ENCODE peak calls at places on chromosomes 16 and 17, in eight cellular contexts. G, M, R, P, E, T, Y and S are unnamed samples.

GRCh38 chr16:83206426-83206825 is 579.7 kb downstream of the CDH13 start:
- DNase-seq in G (no peak), M (no peak), R (no peak), P (no peak), E (no peak), T (no peak), Y (no peak), S (no peak)

GRCh38 chr16:1991588-1992474 is 2.1 kb downstream of the SYNGR3 start:
- DNase-seq in G (peak), M (peak), R (no peak), P (no peak), E (peak), T (peak), Y (peak), S (no peak)

GRCh38 chr17:28057731-28058246 is 15.3 kb downstream of the NLK start:
- DNase-seq in G (no peak), M (no peak), R (no peak), P (no peak), E (peak), T (no peak), Y (no peak), S (no peak)

GRCh38 chr17:35019386-35020179 is 39.3 kb downstream of the LIG3 start:
- DNase-seq in G (no peak), M (no peak), R (no peak), P (no peak), E (no peak), T (no peak), Y (no peak), S (no peak)

GRCh38 chr16:17364319-17365210 is 106.2 kb downstream of the XYLT1 start:
- DNase-seq in G (no peak), M (no peak), R (no peak), P (no peak), E (no peak), T (no peak), Y (no peak), S (no peak)

GRCh38 chr17:81681672-81682071 is 1.9 kb downstream of the ARL16 start:
- DNase-seq in G (no peak), M (no peak), R (no peak), P (peak), E (no peak), T (no peak), Y (no peak), S (no peak)

GRCh38 chr16:88455610-88456355 is 2.7 kb downstream of the ZFPM1 start:
- DNase-seq in G (no peak), M (no peak), R (peak), P (peak), E (peak), T (no peak), Y (no peak), S (peak)

GRCh38 chr17:72687941-72688340 is 404.5 kb downstream of the SLC39A11 start:
- DNase-seq in G (no peak), M (no peak), R (no peak), P (peak), E (no peak), T (no peak), Y (no peak), S (peak)

GRCh38 chr17:35069311-35069710 is 5.8 kb upstream of the RFFL start:
- DNase-seq in G (no peak), M (no peak), R (no peak), P (no peak), E (no peak), T (no peak), Y (no peak), S (no peak)

GRCh38 chr17:61204456-61204855 is 195.2 kb upstream of the TBX2 start:
- DNase-seq in G (no peak), M (no peak), R (no peak), P (no peak), E (no peak), T (no peak), Y (no peak), S (no peak)

GRCh38 chr16:46972971-46973456 is 460 bp downstream of the DNAJA2 start:
- DNase-seq in G (peak), M (peak), R (no peak), P (no peak), E (peak), T (peak), Y (no peak), S (no peak)

GRCh38 chr17:81287155-81287554 is 8.0 kb downstream of the SLC38A10 start:
- DNase-seq in G (peak), M (no peak), R (no peak), P (no peak), E (no peak), T (no peak), Y (no peak), S (no peak)

GRCh38 chr16:14196011-14196410 is 124.9 kb downstream of the MRTFB start:
- DNase-seq in G (no peak), M (no peak), R (peak), P (no peak), E (no peak), T (no peak), Y (peak), S (no peak)

GRCh38 chr17:16944334-16945140 is 27.4 kb downstream of the TNFRSF13B start:
- DNase-seq in G (no peak), M (no peak), R (no peak), P (no peak), E (no peak), T (no peak), Y (no peak), S (no peak)

GRCh38 chr16:85720319-85720637 is 30.6 kb downstream of the C16orf74 start:
- DNase-seq in G (no peak), M (no peak), R (no peak), P (no peak), E (no peak), T (no peak), Y (no peak), S (no peak)